ENCODE peak calls at places on chromosome 12, in seven cellular contexts. E, S, K, G, A, N and Y are unnamed samples.

GRCh38 chr12:30691122-30691879 is 4.4 kb downstream of the IPO8 start:
- DNase-seq in E (peak), S (peak), K (no peak), G (peak), A (peak), N (no peak), Y (no peak)

GRCh38 chr12:121802843-121803698 is 738 bp upstream of the SETD1B start:
- DNase-seq in E (peak), S (peak), K (peak), G (peak), A (peak), N (peak), Y (peak)

GRCh38 chr12:102436867-102437266 is 43.5 kb downstream of the IGF1 start:
- DNase-seq in E (no peak), S (no peak), K (no peak), G (no peak), A (peak), N (no peak), Y (no peak)

GRCh38 chr12:121814429-121815119 is 10.8 kb downstream of the SETD1B start:
- DNase-seq in E (no peak), S (no peak), K (no peak), G (no peak), A (no peak), N (no peak), Y (peak)

GRCh38 chr12:71581206-71581605 is 82.4 kb downstream of the ZFC3H1 start:
- DNase-seq in E (no peak), S (no peak), K (no peak), G (no peak), A (no peak), N (no peak), Y (peak)

GRCh38 chr12:110279976-110280783 is 867 bp upstream of the ATP2A2 start:
- DNase-seq in E (peak), S (peak), K (peak), G (peak), A (peak), N (no peak), Y (peak)

GRCh38 chr12:128784030-128784770 is 39.6 kb downstream of the SLC15A4 start:
- DNase-seq in E (no peak), S (no peak), K (no peak), G (no peak), A (peak), N (peak), Y (no peak)

GRCh38 chr12:19373569-19373968 is 65.7 kb upstream of the AEBP2 start:
- DNase-seq in E (no peak), S (no peak), K (no peak), G (no peak), A (peak), N (no peak), Y (no peak)

GRCh38 chr12:46266382-46266791 is 2.5 kb downstream of the SLC38A1 start:
- DNase-seq in E (no peak), S (no peak), K (no peak), G (no peak), A (peak), N (peak), Y (peak)

GRCh38 chr12:95177201-95177768 is 40.0 kb downstream of the FGD6 start:
- DNase-seq in E (no peak), S (no peak), K (no peak), G (no peak), A (no peak), N (no peak), Y (no peak)

GRCh38 chr12:18008642-18009041 is 81.4 kb downstream of the RERGL start:
- DNase-seq in E (no peak), S (no peak), K (no peak), G (no peak), A (no peak), N (no peak), Y (no peak)

GRCh38 chr12:132772551-132772950 is 10.9 kb upstream of the ANKLE2 start:
- DNase-seq in E (no peak), S (no peak), K (no peak), G (no peak), A (no peak), N (no peak), Y (no peak)

GRCh38 chr12:26032719-26033241 is 74.3 kb downstream of the RASSF8 start:
- DNase-seq in E (no peak), S (no peak), K (no peak), G (no peak), A (no peak), N (no peak), Y (no peak)

GRCh38 chr12:47636908-47637780 is 68.7 kb downstream of the RPAP3 start:
- DNase-seq in E (no peak), S (no peak), K (peak), G (no peak), A (no peak), N (no peak), Y (no peak)

GRCh38 chr12:107126688-107127481 is 33.5 kb upstream of the CRY1 start:
- DNase-seq in E (no peak), S (no peak), K (no peak), G (no peak), A (peak), N (no peak), Y (no peak)

GRCh38 chr12:27237790-27238771 is 6.0 kb upstream of the STK38L start:
- DNase-seq in E (no peak), S (no peak), K (no peak), G (no peak), A (peak), N (no peak), Y (no peak)

GRCh38 chr12:29725587-29726320 is 58.0 kb downstream of the TMTC1 start:
- DNase-seq in E (peak), S (peak), K (no peak), G (no peak), A (peak), N (peak), Y (no peak)

GRCh38 chr12:30978639-30979038 is 52.1 kb downstream of the TSPAN11 start:
- DNase-seq in E (peak), S (no peak), K (no peak), G (no peak), A (no peak), N (no peak), Y (peak)

GRCh38 chr12:67531051-67531450 is 117.5 kb upstream of the DYRK2 start:
- DNase-seq in E (no peak), S (no peak), K (no peak), G (no peak), A (no peak), N (no peak), Y (no peak)

GRCh38 chr12:18430425-18431048 is 169.2 kb downstream of the PIK3C2G start:
- DNase-seq in E (peak), S (peak), K (peak), G (peak), A (peak), N (no peak), Y (no peak)

GRCh38 chr12:120015313-120015712 is 26.3 kb downstream of the BICDL1 start:
- DNase-seq in E (no peak), S (no peak), K (no peak), G (no peak), A (no peak), N (no peak), Y (no peak)

GRCh38 chr12:29437575-29437974 is 56.6 kb upstream of the ERGIC2 start:
- DNase-seq in E (no peak), S (no peak), K (no peak), G (no peak), A (no peak), N (no peak), Y (no peak)

GRCh38 chr12:124599074-124599999 is 31.9 kb upstream of the NCOR2 start:
- DNase-seq in E (no peak), S (no peak), K (no peak), G (no peak), A (peak), N (no peak), Y (no peak)

GRCh38 chr12:65795453-65795852 is 28.8 kb upstream of the HMGA2 start:
- DNase-seq in E (no peak), S (no peak), K (no peak), G (no peak), A (no peak), N (no peak), Y (no peak)

GRCh38 chr12:47270782-47271664 is 191.3 kb upstream of the AMIGO2 start:
- DNase-seq in E (no peak), S (no peak), K (no peak), G (no peak), A (peak), N (no peak), Y (no peak)

GRCh38 chr12:26631846-26632245 is 201.1 kb downstream of the ITPR2 start:
- DNase-seq in E (no peak), S (no peak), K (no peak), G (no peak), A (peak), N (no peak), Y (no peak)

GRCh38 chr12:75670175-75670574 is 158.8 kb upstream of the KRR1 start:
- DNase-seq in E (no peak), S (no peak), K (no peak), G (no peak), A (no peak), N (no peak), Y (no peak)

GRCh38 chr12:112515868-112516267 is 97.1 kb downstream of the PTPN11 start:
- DNase-seq in E (no peak), S (no peak), K (no peak), G (no peak), A (no peak), N (no peak), Y (no peak)

GRCh38 chr12:54404061-54405004 is 14.7 kb downstream of the ITGA5 start:
- DNase-seq in E (no peak), S (peak), K (peak), G (no peak), A (peak), N (peak), Y (no peak)

GRCh38 chr12:58459191-58459590 is 461.1 kb downstream of the LRIG3 start:
- DNase-seq in E (no peak), S (no peak), K (no peak), G (no peak), A (peak), N (no peak), Y (no peak)

GRCh38 chr12:115794659-115795081 is 482.8 kb downstream of the MED13L start:
- DNase-seq in E (no peak), S (no peak), K (no peak), G (no peak), A (no peak), N (no peak), Y (no peak)

GRCh38 chr12:74408601-74409166 is 129.0 kb upstream of the ATXN7L3B start:
- DNase-seq in E (no peak), S (no peak), K (no peak), G (no peak), A (no peak), N (no peak), Y (no peak)

GRCh38 chr12:29320295-29321090 is 60.5 kb downstream of the ERGIC2 start:
- DNase-seq in E (no peak), S (no peak), K (no peak), G (no peak), A (peak), N (no peak), Y (no peak)

GRCh38 chr12:77947746-77948145 is 117.1 kb downstream of the NAV3 start:
- DNase-seq in E (no peak), S (no peak), K (no peak), G (no peak), A (no peak), N (no peak), Y (no peak)

GRCh38 chr12:25518512-25518911 is 34.6 kb downstream of the LMNTD1 start:
- DNase-seq in E (no peak), S (no peak), K (no peak), G (no peak), A (peak), N (no peak), Y (no peak)

GRCh38 chr12:132162508-132163031 is 18.3 kb downstream of the NOC4L start:
- DNase-seq in E (no peak), S (no peak), K (no peak), G (no peak), A (peak), N (no peak), Y (no peak)

GRCh38 chr12:77796775-77797174 is 33.9 kb upstream of the NAV3 start:
- DNase-seq in E (no peak), S (no peak), K (no peak), G (no peak), A (peak), N (no peak), Y (no peak)

DNA sequence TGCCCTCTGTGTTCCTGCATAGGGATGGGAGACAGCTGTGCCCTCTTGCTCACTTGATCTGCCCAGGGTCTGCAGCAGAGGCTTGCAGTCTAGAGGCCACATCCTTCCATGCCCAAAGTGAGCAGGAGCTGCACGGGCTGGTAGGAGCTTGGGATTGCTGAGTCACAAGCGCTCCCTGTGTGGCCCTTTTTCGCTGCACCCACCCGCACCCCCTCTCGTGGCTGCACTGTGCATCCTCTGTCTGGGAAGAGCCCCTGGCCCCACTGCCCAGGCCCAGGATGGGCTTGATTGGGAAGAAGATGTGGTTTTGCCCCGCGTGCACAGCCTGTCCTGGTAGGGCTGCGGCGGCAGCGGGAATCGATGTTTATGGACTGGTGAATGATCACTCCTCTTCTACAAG is 192.4 kb downstream of the TSPAN9 start:
- DNase-seq in E (no peak), S (no peak), K (no peak), G (no peak), A (no peak), N (no peak), Y (no peak)
- TF ChIP-seq CTCF in E (no peak), S (no peak), K (no peak), G (no peak), A (no peak), N (no peak), Y (no peak)

GRCh38 chr12:12696562-12697383 is 790 bp upstream of the GPR19 start:
- DNase-seq in E (peak), S (peak), K (peak), G (peak), A (peak), N (peak), Y (peak)
- TF ChIP-seq POLR2A in E (peak), S (peak), K (no peak), G (peak), A (peak), N (peak), Y (no peak)

DNA sequence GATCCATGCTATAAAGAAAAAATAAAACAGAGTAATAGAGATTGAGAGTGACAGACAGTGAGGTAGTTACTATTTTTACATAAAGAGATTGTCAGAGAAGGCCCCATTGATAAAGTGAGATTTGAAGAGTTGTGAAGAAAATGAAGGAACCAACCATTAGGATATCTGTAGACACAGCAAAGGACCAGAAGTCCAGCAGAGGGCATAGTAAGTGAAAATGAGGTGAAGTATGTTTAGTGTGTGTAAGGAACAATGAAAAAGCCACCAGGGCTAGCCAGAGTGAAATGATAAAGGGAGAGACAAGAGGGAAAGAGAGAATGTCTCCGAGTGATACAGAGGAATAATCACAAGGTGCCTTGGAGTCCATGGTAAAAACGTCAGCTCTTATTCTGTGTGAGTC is 411.0 kb downstream of the NELL2 start:
- DNase-seq in E (no peak), S (no peak), K (no peak), G (no peak), A (no peak), N (no peak), Y (no peak)
- TF ChIP-seq CTCF in E (no peak), S (no peak), K (peak), G (no peak), A (no peak), N (no peak), Y (no peak)

DNA sequence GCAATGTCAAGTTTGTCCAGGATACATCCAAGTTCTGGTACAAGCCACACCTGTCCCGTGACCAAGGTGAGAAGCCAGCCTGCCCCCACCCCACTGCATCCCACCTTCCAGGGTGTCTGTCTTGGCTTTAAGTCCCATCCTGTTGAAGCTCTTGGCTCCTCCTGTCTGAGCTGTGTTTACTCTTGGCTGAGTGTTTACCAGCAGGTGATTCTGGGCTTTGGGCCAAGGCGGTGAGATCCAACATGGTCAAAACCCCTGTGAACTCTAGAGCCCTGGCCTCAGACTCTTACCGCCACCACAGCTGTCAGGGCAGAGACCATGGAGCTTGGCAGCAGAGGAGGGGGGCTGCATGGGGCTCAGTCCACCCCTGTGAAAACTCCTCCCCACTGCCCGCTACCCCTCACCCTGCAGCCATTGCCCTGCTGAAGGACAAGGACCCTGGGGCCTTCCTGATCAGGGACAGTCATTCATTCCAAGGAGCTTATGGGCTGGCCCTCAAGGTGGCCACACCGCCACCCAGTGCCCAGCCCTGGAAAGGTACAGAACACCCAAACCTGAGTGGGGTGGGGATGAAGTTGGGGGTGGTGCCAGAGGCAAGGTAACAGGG is 11.6 kb downstream of the TNS2 start:
- DNase-seq in E (no peak), S (peak), K (no peak), G (no peak), A (no peak), N (peak), Y (peak)
- TF ChIP-seq POLR2A in E (no peak), S (no peak), K (no peak), G (no peak), A (no peak), N (no peak), Y (no peak)

GRCh38 chr12:104464899-104465298 is 8.2 kb downstream of the CHST11 start:
- DNase-seq in E (no peak), S (no peak), K (no peak), G (no peak), A (no peak), N (no peak), Y (no peak)
- TF ChIP-seq CTCF in E (no peak), S (no peak), K (no peak), G (no peak), A (no peak), N (no peak), Y (no peak)

GRCh38 chr12:109097435-109098141 is at the start of gene UNG:
- DNase-seq in E (peak), S (peak), K (peak), G (peak), A (peak), N (peak), Y (peak)
- TF ChIP-seq POLR2A in E (no peak), S (no peak), K (peak), G (no peak), A (no peak), N (no peak), Y (no peak)

GRCh38 chr12:6921539-6921938 is 6.2 kb upstream of the ATN1 start:
- DNase-seq in E (no peak), S (no peak), K (no peak), G (no peak), A (no peak), N (no peak), Y (no peak)

GRCh38 chr12:6916426-6917200 is 2.2 kb downstream of the ENO2 start:
- DNase-seq in E (no peak), S (no peak), K (no peak), G (no peak), A (no peak), N (no peak), Y (no peak)

GRCh38 chr12:6917491-6918231 is 3.3 kb downstream of the ENO2 start:
- DNase-seq in E (no peak), S (no peak), K (no peak), G (no peak), A (peak), N (no peak), Y (no peak)

GRCh38 chr12:6921996-6922935 is 5.5 kb upstream of the ATN1 start:
- DNase-seq in E (no peak), S (peak), K (no peak), G (no peak), A (no peak), N (no peak), Y (no peak)

GRCh38 chr12:6919588-6919987 is 5.2 kb downstream of the ENO2 start:
- DNase-seq in E (no peak), S (no peak), K (no peak), G (no peak), A (no peak), N (no peak), Y (no peak)
- TF ChIP-seq CTCF in E (no peak), S (no peak), K (no peak), G (no peak), A (no peak), N (no peak), Y (no peak)

GRCh38 chr12:122980192-122981035 is at the start of gene ARL6IP4:
- DNase-seq in E (peak), S (peak), K (peak), G (peak), A (peak), N (no peak), Y (no peak)
- TF ChIP-seq POLR2A in E (peak), S (peak), K (peak), G (peak), A (peak), N (peak), Y (no peak)

DNA sequence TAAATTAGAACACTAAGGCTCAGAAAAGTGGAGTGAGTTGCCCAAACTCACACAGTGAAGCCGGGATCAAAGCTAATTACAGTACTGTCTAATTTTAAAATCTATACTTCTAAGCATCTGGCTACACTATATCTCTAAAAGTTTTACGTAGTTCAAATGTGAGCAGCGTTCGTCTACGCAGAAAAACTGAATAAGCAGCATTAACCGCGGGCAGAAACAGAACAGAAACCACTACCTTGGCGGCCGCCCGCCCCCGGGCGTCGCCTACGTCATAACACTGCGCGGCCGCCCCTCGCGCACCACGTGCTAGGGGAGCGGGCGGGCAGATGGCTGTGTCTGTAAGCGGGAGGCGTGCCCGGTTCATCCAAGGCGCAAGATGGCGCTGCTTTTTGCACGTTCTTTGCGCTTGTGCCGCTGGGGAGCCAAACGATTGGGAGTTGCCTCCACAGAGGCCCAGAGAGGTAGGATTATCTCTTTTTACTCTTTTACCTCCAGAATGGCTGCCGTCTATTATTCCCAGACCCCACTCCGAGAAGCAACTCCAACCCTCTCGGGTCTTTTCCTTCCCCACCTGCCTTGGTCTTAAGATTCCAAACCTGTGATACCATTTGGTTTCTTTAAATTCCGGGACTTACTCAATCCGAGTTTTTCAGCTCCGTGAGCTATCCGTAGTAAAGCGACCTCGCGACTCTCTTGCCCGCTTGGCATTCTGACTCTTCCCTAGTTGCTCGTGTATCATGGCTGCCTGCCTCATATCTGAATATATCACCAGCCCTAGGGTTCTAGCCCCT is at the start of gene SPRYD4:
- DNase-seq in E (peak), S (peak), K (peak), G (peak), A (peak), N (peak), Y (peak)
- TF ChIP-seq CTCF in E (peak), S (no peak), K (peak), G (no peak), A (peak), N (peak), Y (no peak)